ENCODE peak calls at places on chromosomes 12 and 14, in seven cellular contexts. O is endothelial cell, A is AG04450, L is AG10803, D is neural crest cell, H is nephron progenitor cell, B is RWPE1. N is an unnamed sample.
A peak's percentile ranks its signal among the peaks of the same experiment; 100 is the strongest.

GRCh38 chr12:121719926-121720414 is 7.4 kb downstream of the TMEM120B start:
- DNase-seq in O (no peak), A (peak; percentile 48), L (peak; percentile 86), D (no peak), H (no peak), B (peak; percentile 55), N (no peak)

GRCh38 chr14:102513899-102514772 is 4.6 kb upstream of the ANKRD9 start:
- DNase-seq in O (no peak), A (no peak), L (no peak), D (no peak), H (no peak), B (no peak), N (no peak)

GRCh38 chr12:79936670-79937069 is 1.8 kb upstream of the PPP1R12A start:
- DNase-seq in O (no peak), A (no peak), L (no peak), D (no peak), H (no peak), B (no peak), N (no peak)

GRCh38 chr14:51939211-51939705 is 50.1 kb upstream of the RTRAF start:
- DNase-seq in O (no peak), A (no peak), L (no peak), D (no peak), H (no peak), B (no peak), N (no peak)

GRCh38 chr14:32560213-32560857 is 231.2 kb downstream of the AKAP6 start:
- DNase-seq in O (peak; percentile 61), A (peak; percentile 71), L (peak; percentile 93), D (peak; percentile 56), H (peak; percentile 59), B (peak; percentile 71), N (peak; percentile 24)

GRCh38 chr12:102740157-102741032 is 176.6 kb downstream of the PAH start:
- DNase-seq in O (peak; percentile 6), A (no peak), L (peak; percentile 61), D (no peak), H (no peak), B (no peak), N (no peak)

GRCh38 chr14:55386037-55386798 is 25.4 kb downstream of the ATG14 start:
- DNase-seq in O (no peak), A (no peak), L (no peak), D (no peak), H (no peak), B (no peak), N (no peak)

GRCh38 chr14:34465069-34465859 is 3.2 kb upstream of the SPTSSA start:
- DNase-seq in O (no peak), A (no peak), L (peak; percentile 17), D (no peak), H (no peak), B (no peak), N (no peak)

GRCh38 chr12:101127521-101128219 is 82.4 kb downstream of the SLC5A8 start:
- DNase-seq in O (no peak), A (peak; percentile 60), L (peak; percentile 73), D (no peak), H (peak; percentile 27), B (no peak), N (no peak)

GRCh38 chr14:74492413-74493342 is at the start of gene NPC2:
- DNase-seq in O (no peak), A (no peak), L (no peak), D (no peak), H (no peak), B (no peak), N (no peak)

GRCh38 chr12:26058818-26059217 is 66.0 kb downstream of the BHLHE41 start:
- DNase-seq in O (no peak), A (no peak), L (peak; percentile 22), D (no peak), H (no peak), B (no peak), N (no peak)

DNA sequence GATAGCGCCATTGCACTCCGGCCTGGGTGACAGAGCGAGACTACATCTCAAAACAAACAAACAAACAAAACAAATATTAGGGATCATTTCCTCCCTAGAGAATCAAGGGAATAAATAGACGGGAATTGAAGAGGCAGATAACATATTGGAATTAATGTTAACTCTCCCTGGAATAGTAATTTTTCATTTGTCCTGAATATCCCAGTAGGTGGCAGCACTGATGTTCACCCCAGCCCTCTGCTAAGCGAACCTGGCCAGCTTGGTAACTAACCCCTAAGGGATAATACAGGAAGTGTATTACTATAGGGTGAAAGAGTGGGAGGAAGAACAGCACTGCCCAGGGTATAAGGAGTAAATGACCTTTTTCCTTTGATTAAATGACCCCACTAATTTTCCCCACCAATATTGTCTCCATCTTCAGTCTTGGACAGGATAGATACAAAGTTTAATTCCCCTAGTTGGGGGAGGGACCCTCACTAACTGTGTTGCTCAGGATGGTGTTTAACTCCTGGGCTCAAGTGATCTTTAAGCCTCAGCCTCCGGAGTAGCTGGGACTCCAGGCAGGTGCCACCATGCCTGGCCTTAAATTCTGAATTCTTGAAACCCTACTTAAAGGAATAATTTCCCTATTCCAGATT is 40.5 kb downstream of the SLC2A14 start:
- DNase-seq in O (peak; percentile 40), A (peak; percentile 27), L (peak; percentile 70), D (peak; percentile 12), H (peak; percentile 21), B (peak; percentile 68), N (no peak)
- TF ChIP-seq CTCF in O (peak; percentile 61), A (peak; percentile 68), L (peak; percentile 78), D (peak; percentile 67), H (peak; percentile 38), B (peak; percentile 19), N (peak; percentile 68)

DNA sequence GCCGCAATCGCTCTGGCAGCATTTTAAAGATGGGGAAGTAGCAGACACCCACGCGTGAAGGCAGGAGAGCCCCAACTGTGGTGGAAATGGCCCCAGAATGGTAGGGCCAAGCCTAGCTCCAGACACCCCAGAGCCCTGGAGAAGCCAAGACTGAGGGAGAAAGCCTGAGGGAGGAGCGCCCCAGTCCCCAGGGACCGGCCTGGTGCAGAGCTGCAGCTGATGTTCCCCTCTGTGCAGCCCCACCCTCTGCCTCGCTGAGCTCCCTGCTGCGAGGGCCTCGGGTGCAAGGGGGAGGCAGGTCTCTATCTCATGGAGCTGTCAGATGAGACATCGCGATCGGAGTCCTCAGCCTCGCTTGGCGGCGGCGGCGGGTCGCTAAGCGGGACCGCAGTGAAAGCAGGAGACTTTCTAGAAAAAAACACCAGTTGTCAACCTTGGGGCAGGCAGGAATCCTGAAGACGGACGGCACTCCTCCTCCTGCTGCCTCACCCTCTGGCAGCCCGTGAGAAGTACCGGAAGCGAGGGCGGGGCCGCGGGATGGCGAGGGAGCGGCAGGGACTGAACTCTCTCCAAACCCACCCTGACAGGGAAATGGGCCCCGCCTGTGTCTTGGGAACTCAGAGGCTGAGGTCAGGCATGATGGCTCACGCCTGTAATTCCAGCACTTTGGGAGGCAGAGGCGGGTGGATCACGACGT is 6.0 kb downstream of the GAPDH start:
- DNase-seq in O (peak; percentile 53), A (peak; percentile 75), L (peak; percentile 97), D (peak; percentile 56), H (peak; percentile 86), B (peak; percentile 95), N (no peak)
- TF ChIP-seq CTCF in O (no peak), A (no peak), L (no peak), D (no peak), H (no peak), B (no peak), N (no peak)

DNA sequence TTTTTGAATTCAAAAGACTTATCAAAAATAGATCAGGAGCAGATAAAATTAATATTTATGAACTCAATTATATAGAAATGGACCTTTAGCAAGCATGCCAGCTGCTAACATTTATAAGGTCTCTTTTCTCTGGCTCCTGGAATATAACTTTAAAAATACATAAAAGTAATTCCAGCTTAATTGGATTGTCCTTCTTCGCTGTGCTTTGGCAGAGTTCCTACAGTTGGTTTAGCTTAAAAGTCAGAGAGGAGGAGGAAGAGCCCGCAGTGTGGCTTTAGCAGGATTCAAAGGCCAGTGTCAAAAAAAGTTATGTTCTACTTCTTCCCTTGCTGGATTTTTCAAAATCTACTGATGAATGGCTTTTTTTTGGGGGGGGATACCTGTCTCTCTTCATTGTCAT is 1484.9 kb upstream of the TMEM132C start:
- DNase-seq in O (no peak), A (no peak), L (no peak), D (no peak), H (no peak), B (no peak), N (no peak)
- TF ChIP-seq CTCF in O (no peak), A (no peak), L (no peak), D (no peak), H (no peak), B (no peak), N (no peak)

GRCh38 chr14:103941973-103942736 is at the start of gene RD3L:
- DNase-seq in O (no peak), A (no peak), L (no peak), D (no peak), H (no peak), B (no peak), N (no peak)

GRCh38 chr14:103949386-103949785 is 7.1 kb upstream of the RD3L start:
- DNase-seq in O (no peak), A (no peak), L (no peak), D (no peak), H (no peak), B (no peak), N (no peak)

GRCh38 chr14:103943673-103944072 is 1.3 kb upstream of the RD3L start:
- DNase-seq in O (no peak), A (no peak), L (no peak), D (no peak), H (no peak), B (no peak), N (no peak)

GRCh38 chr14:103948442-103948841 is 6.1 kb upstream of the RD3L start:
- DNase-seq in O (no peak), A (no peak), L (no peak), D (no peak), H (no peak), B (no peak), N (no peak)

GRCh38 chr14:103946975-103947374 is 4.6 kb upstream of the RD3L start:
- DNase-seq in O (no peak), A (no peak), L (no peak), D (no peak), H (no peak), B (no peak), N (no peak)
- TF ChIP-seq CTCF in O (no peak), A (no peak), L (no peak), D (no peak), H (no peak), B (no peak), N (no peak)

DNA sequence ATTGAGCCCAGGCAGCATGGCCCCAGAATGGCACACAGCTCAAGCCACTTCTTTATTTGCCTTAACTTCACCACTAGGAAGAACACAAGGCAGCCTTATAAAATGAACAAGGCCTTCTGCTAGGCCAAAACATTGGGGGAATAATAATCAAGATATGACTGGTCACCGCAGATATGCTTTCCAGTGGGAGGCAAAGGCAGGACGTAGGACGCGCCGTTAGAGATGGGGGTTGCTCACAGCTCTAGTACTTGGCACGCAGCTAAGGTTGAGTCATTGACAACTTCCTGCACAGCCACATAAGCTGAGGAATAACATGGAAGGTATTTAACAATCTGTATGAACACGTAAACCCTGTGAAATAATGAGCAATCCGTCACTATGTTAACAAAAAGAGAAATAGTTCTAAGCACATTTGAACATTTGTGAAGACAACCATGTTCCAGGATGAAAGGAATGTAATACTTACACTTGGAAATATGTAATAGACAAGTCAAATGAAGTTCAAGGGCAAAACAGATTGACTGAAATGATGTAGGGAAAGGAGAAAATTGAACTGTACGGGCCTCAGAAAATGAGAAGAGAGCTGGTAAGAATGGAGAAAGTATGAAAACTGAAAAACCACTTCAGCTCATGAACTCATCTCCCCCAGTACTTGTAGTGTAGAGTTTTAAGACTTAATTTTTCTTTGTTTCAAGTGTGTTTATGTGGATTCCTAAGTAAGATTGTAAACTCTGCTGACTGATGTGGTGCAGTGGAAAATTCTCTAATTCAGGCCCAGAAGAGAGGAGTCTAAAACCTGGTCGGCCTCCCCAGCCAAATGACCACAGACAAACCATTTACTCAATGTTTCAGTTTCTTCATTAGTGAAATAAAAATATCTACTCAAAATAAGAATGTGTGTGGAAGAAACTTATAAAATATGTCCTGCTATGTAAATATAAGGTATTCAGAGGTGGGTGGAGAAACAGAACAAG is 59.3 kb upstream of the CCDC91 start:
- DNase-seq in O (no peak), A (peak; percentile 94), L (peak; percentile 95), D (no peak), H (no peak), B (peak; percentile 80), N (no peak)
- TF ChIP-seq CTCF in O (no peak), A (no peak), L (no peak), D (no peak), H (no peak), B (no peak), N (no peak)

N was measured in progenitor cell of endocrine pancreas.